ENCODE peak calls at places on chromosomes 11 and 22, in four cellular contexts. V is activated T-cell treated with anti-CD3 and anti-CD28 coated beads for 1 hour, N is psoas muscle, D is mucosa of gallbladder. Z is an unnamed sample.

GRCh38 chr22:38735465-38736256 is 20.1 kb downstream of the SUN2 start:
- DNase-seq in V (no peak), N (no peak), D (no peak), Z (no peak)

GRCh38 chr11:64763804-64764611 is 4.2 kb upstream of the PYGM start:
- DNase-seq in N (no peak), V (peak), D (no peak), Z (peak)

GRCh38 chr11:33618956-33619355 is 81.7 kb downstream of the C11orf91 start:
- DNase-seq in D (no peak), N (no peak), V (no peak), Z (no peak)

GRCh38 chr11:130181295-130182272 is 22.0 kb downstream of the ST14 start:
- DNase-seq in V (no peak), N (no peak), D (peak), Z (no peak)

GRCh38 chr11:82733444-82734119 is at the start of gene FAM181B:
- DNase-seq in N (peak), V (no peak), D (no peak), Z (no peak)

GRCh38 chr22:38032681-38033521 is 24.3 kb upstream of the PICK1 start:
- DNase-seq in V (no peak), D (peak), N (no peak), Z (no peak)

GRCh38 chr11:117197516-117198456 is 1.4 kb upstream of the TAGLN start:
- DNase-seq in V (no peak), D (peak), N (no peak), Z (no peak)

GRCh38 chr22:28021116-28021997 is 102.3 kb upstream of the PITPNB start:
- DNase-seq in N (no peak), D (no peak), V (no peak), Z (no peak)

GRCh38 chr22:25630446-25630845 is 66.0 kb downstream of the GRK3 start:
- DNase-seq in V (no peak), D (no peak), N (no peak), Z (no peak)

GRCh38 chr11:68121067-68121899 is at the start of gene CHKA:
- DNase-seq in V (peak), D (peak), N (peak), Z (peak)

GRCh38 chr11:89181111-89181510 is 3.4 kb downstream of the TYR start:
- DNase-seq in D (no peak), N (no peak), V (no peak), Z (no peak)

GRCh38 chr11:69797156-69797555 is 22.0 kb upstream of the FGF4 start:
- DNase-seq in V (no peak), D (no peak), N (no peak), Z (no peak)

GRCh38 chr22:41613456-41613855 is 7.4 kb downstream of the DESI1 start:
- DNase-seq in N (no peak), V (no peak), D (no peak), Z (no peak)

GRCh38 chr11:2186669-2187266 is 15.2 kb upstream of the TH start:
- DNase-seq in V (peak), N (no peak), D (no peak), Z (peak)

GRCh38 chr22:20422965-20423635 is 14.5 kb downstream of the SCARF2 start:
- DNase-seq in V (no peak), N (peak), D (peak), Z (no peak)

GRCh38 chr11:6251120-6251733 is 8.4 kb upstream of the CCKBR start:
- DNase-seq in N (peak), D (peak), V (peak), Z (peak)

Z was measured in activated T-helper 1 cell treated with Interleukin-2 at 50 U/mL for 16 hours.